ENCODE peak calls at places on chromosomes 11 and 22, in six cellular contexts. R is naive thymus-derived CD4-positive, alpha-beta T cell; F is uterus; H is cardiac muscle cell; P is body of pancreas; A is CD4-positive, CD25-positive, alpha-beta regulatory T cell. D is an unnamed sample.

GRCh38 chr11:66745356-66746235 is 16.6 kb upstream of the SPTBN2 start:
- DNase-seq in R (peak), F (no peak), P (peak), H (no peak), A (peak), D (peak)

GRCh38 chr11:117851852-117852251 is 24.6 kb downstream of the FXYD6 start:
- DNase-seq in A (no peak), P (no peak), F (peak), R (no peak), H (peak), D (no peak)

GRCh38 chr11:31797227-31798056 is 13.7 kb downstream of the PAX6 start:
- DNase-seq in P (no peak), F (no peak), A (no peak), H (no peak), R (no peak), D (no peak)

GRCh38 chr22:47259990-47260389 is 497.5 kb downstream of the TBC1D22A start:
- DNase-seq in A (no peak), F (no peak), R (no peak), P (no peak), H (no peak), D (no peak)

GRCh38 chr11:60985501-60985900 is 14.0 kb downstream of the CD6 start:
- DNase-seq in F (no peak), H (no peak), A (no peak), R (no peak), P (no peak), D (no peak)

GRCh38 chr11:69645801-69646492 is 5.0 kb downstream of the CCND1 start:
- DNase-seq in R (no peak), P (no peak), F (no peak), H (no peak), A (no peak), D (no peak)

GRCh38 chr22:27731621-27732020 is 69.9 kb downstream of the MN1 start:
- DNase-seq in A (no peak), P (no peak), F (no peak), R (no peak), H (no peak), D (no peak)

GRCh38 chr11:66048525-66049313 is at the start of gene GAL3ST3:
- DNase-seq in H (no peak), F (no peak), R (no peak), P (no peak), A (no peak), D (no peak)

GRCh38 chr22:30181459-30182353 is 64.9 kb downstream of the LIF start:
- DNase-seq in A (no peak), R (no peak), F (no peak), H (no peak), P (no peak), D (no peak)

GRCh38 chr11:10407055-10407454 is 48.0 kb upstream of the AMPD3 start:
- DNase-seq in P (no peak), F (no peak), A (no peak), R (no peak), H (no peak), D (no peak)

GRCh38 chr11:74683279-74683871 is 47.9 kb downstream of the CHRDL2 start:
- DNase-seq in R (no peak), P (no peak), H (peak), A (no peak), F (no peak), D (no peak)
- H3K27ac ChIP-seq in R (no peak), P (no peak), H (no peak), A (no peak), F (peak), D (no peak)

GRCh38 chr11:105181521-105181920 is 42.0 kb upstream of the CARD18 start:
- DNase-seq in R (no peak), A (no peak), F (no peak), H (peak), P (no peak), D (no peak)

GRCh38 chr11:105181100-105181499 is 41.5 kb upstream of the CARD18 start:
- DNase-seq in F (no peak), H (peak), P (no peak), A (no peak), R (no peak), D (no peak)

GRCh38 chr11:105179542-105180278 is 40.1 kb upstream of the CARD18 start:
- DNase-seq in R (no peak), A (no peak), H (no peak), F (no peak), P (no peak), D (no peak)

DNA sequence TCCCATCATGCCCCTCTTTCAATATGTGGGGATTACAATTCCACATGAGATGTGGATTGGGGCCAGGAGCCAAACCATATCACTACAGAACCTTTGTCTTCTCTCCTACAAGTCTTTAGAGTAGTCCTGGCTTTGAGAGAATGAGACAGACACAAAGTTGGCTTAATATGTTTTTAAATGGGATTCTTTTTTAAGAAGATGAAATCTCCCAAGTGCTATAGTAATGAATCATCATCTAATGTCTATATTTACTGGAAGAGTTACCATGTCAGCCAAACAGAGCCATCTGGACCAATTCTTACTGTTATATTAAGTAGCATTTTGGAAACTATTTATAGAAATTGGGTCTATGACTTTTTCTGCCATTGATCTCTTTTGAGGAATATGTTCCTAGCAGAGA is 38.1 kb upstream of the CARD18 start:
- DNase-seq in H (peak), A (no peak), F (no peak), P (no peak), R (no peak), D (no peak)
- H3K27ac ChIP-seq in H (no peak), A (no peak), F (no peak), P (no peak), R (no peak), D (no peak)

DNA sequence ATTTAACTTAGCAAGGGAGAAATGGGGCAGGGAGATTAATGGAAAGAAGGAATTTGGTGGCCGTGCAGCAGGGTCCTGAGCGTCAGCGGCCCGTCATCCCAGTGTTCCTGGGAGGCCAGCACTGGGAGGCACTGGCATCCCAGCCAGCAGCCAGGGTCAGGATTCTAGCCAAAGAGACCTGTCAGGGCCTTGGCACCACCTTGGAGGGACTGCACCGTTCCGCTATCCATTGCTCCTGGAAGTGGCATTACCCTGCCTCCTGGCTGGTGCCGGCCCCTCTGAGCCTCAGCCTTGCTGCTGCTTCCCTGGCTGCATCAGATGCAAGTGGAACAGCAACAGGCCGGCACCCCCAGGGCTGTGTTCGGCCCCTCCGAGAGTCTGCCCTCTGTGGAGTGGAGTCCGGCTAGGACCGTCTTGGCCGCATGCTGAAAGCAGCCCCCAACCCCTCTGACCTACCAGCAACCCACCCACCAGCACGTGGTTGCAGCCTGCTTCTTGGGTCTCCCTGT is 30.1 kb downstream of the RASD2 start:
- DNase-seq in P (no peak), F (no peak), H (no peak), A (no peak), R (no peak), D (no peak)
- H3K27ac ChIP-seq in P (no peak), F (no peak), H (no peak), A (no peak), R (no peak), D (no peak)

DNA sequence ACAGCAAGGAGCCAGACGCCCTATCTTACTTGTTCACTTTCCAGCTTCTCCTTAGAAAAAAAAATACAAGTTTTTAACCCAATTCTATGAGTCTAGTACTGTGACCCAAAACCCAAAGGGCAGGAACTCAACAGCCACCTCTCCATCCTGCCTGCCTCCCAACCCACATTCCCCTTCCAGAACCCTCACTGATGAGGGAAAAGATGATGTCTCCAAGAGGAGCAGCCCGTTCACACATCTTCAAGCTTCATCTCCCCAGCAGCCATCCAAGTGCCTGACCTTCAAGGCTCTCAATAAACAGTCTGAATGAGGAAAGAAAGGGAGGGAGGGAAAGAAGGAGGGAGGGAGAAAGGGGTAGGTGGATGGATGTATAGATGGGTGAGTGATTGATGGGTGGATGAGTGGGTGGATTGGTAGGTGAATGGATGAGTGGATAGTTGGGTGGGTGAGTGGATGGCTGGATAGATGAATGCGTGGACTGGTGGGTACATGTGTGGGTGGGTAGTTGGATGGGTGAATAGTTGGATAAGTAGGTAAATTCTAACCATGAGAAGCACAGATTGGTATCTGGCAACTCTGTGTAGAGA is 50.4 kb downstream of the IGLL5 start:
- DNase-seq in R (no peak), P (no peak), A (no peak), F (no peak), H (no peak), D (no peak)
- H3K27ac ChIP-seq in R (no peak), P (no peak), A (no peak), F (no peak), H (no peak), D (no peak)

GRCh38 chr11:2903672-2904011 is 18.1 kb upstream of the CDKN1C start:
- DNase-seq in H (no peak), A (no peak), P (no peak), F (no peak), R (no peak), D (no peak)

GRCh38 chr11:2904153-2905052 is 18.8 kb upstream of the CDKN1C start:
- DNase-seq in F (no peak), R (no peak), A (no peak), P (no peak), H (no peak), D (no peak)

GRCh38 chr11:2901196-2901796 is 15.7 kb upstream of the CDKN1C start:
- DNase-seq in H (no peak), R (no peak), F (no peak), P (no peak), A (no peak), D (no peak)

GRCh38 chr11:2902784-2903671 is 17.5 kb upstream of the CDKN1C start:
- DNase-seq in F (no peak), P (no peak), H (no peak), R (no peak), A (no peak), D (no peak)

GRCh38 chr11:2901854-2902783 is 16.5 kb upstream of the CDKN1C start:
- DNase-seq in A (peak), P (peak), R (peak), F (peak), H (peak), D (peak)
- H3K27ac ChIP-seq in A (peak), P (peak), R (peak), F (peak), H (no peak), D (peak)

GRCh38 chr11:123144707-123145106 is 50.3 kb downstream of the CLMP start:
- DNase-seq in H (no peak), A (no peak), F (no peak), P (no peak), R (no peak), D (no peak)

GRCh38 chr11:123143921-123144320 is 51.1 kb downstream of the CLMP start:
- DNase-seq in H (no peak), A (no peak), R (no peak), P (no peak), F (no peak), D (no peak)

GRCh38 chr11:123145220-123145619 is 49.8 kb downstream of the CLMP start:
- DNase-seq in F (no peak), P (peak), A (no peak), H (peak), R (no peak), D (no peak)

GRCh38 chr11:123143476-123143875 is 51.6 kb downstream of the CLMP start:
- DNase-seq in R (no peak), H (peak), F (no peak), P (no peak), A (no peak), D (no peak)

GRCh38 chr11:123145661-123146060 is 49.4 kb downstream of the CLMP start:
- DNase-seq in F (no peak), H (no peak), P (no peak), A (no peak), R (no peak), D (no peak)
- H3K27ac ChIP-seq in F (no peak), H (peak), P (peak), A (no peak), R (no peak), D (no peak)

DNA sequence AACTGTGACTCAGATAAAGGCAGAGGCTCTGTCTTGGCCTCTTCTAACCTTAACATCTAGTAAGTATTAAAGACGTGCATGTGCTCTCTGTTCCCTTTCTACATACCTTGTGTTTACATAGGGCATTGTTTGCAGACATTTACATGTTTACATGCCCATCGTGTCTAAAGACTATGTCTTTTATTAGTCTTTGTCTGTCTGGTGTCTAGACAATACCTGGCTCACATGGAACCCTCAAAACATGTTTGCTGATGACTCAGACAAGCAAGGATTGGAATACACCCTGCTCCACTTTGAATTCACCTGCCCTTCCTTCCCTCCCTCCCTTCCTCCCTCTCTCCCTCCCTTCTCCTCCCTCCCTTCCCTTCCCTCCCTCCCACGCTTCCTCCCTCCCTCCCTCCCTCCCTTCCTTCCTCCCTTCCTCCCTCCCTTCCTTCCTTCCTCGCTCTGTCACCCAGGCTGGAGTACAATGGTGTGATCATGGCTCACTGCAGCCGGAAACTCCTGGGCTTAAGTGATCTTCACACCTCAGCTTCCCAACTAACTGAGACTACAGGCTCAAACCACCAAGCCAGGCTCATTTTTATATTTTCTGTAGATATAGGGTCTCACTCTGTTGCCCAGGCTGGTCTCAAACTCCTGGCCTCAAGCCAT is 23.7 kb upstream of the SORL1-AS1 start:
- DNase-seq in H (no peak), P (no peak), A (no peak), F (no peak), R (no peak), D (no peak)
- H3K27ac ChIP-seq in H (no peak), P (no peak), A (no peak), F (no peak), R (no peak), D (no peak)

DNA sequence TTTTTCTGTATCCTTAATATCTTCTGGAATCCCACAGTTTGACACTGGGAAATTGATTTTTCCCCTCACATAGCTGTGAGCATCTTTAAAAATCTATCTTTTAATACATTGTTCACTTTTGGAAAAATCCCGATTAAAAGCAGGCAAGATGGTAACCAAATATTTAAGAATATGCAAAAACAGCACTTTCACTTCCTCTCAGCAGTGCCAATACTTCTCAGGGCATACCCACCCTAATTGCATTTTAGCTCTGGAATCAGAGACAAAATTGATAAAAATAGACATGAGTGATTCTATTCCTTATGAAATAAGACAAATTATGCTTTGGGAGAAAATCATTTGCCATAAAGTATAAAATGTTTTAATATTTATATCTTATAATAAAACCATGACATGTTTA is 168.5 kb upstream of the CCDC90B start:
- DNase-seq in R (no peak), A (no peak), F (no peak), P (no peak), H (no peak), D (no peak)
- H3K27ac ChIP-seq in R (no peak), A (no peak), F (no peak), P (no peak), H (no peak), D (no peak)

DNA sequence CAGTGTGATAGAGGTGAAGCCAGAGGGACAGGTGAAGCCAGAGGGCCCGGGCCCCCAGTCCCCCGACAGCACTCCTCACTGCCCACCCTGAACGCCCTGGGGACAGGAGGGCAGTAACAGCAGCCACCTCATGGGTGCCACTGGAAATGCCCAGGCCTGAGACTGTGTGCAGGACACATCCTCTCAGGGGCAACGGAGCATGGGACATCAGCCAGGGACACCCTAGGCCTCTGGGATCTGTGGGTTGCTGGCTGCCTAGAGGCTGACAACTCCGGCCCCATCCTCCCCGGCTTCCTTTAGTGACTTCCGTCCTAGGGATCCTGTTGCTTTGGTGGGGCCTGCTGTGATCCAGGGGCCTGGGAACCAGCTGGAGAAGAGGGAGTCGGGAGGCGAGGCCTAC is 17.4 kb upstream of the BAIAP2L2 start:
- DNase-seq in H (no peak), A (no peak), F (no peak), R (no peak), P (no peak), D (no peak)
- H3K27ac ChIP-seq in H (no peak), A (no peak), F (no peak), R (no peak), P (no peak), D (no peak)

D was measured in CD8-positive, alpha-beta memory T cell.